ENCODE peak calls at places on chromosomes 3 and 15, in seven cellular contexts. J, R, U, K, H, C and P are unnamed samples.

GRCh38 chr3:140290105-140290504 is 355.1 kb downstream of the CLSTN2 start:
- DNase-seq in U (peak), R (no peak), C (no peak), J (no peak), H (no peak), K (no peak), P (no peak)

GRCh38 chr15:72197045-72197459 is 535 bp downstream of the GRAMD2A start:
- DNase-seq in J (no peak), H (no peak), C (no peak), R (no peak), U (no peak), K (no peak), P (no peak)

GRCh38 chr3:24306518-24306917 is 188.1 kb downstream of the THRB start:
- DNase-seq in R (no peak), J (no peak), H (no peak), K (no peak), U (no peak), C (no peak), P (no peak)

GRCh38 chr15:41866263-41866703 is 27.6 kb downstream of the SPTBN5 start:
- DNase-seq in J (no peak), R (no peak), U (no peak), C (no peak), H (no peak), K (no peak), P (no peak)

GRCh38 chr15:92528736-92529135 is 126.8 kb downstream of the FAM174B start:
- DNase-seq in U (no peak), K (no peak), R (no peak), H (no peak), C (no peak), J (no peak), P (no peak)

GRCh38 chr15:41102854-41103253 is 13.2 kb downstream of the INO80 start:
- DNase-seq in R (no peak), J (no peak), K (no peak), H (no peak), U (no peak), C (no peak), P (no peak)

GRCh38 chr3:132268956-132269355 is 48.3 kb upstream of the ACP3 start:
- DNase-seq in U (no peak), C (no peak), K (peak), J (peak), H (no peak), R (no peak), P (no peak)

GRCh38 chr3:118478706-118479276 is 555.9 kb downstream of the IGSF11 start:
- DNase-seq in C (no peak), K (no peak), H (no peak), R (no peak), J (peak), U (peak), P (no peak)

GRCh38 chr3:181533811-181534210 is 177.9 kb upstream of the SOX2 start:
- DNase-seq in U (no peak), R (no peak), H (no peak), K (no peak), J (no peak), C (no peak), P (no peak)